ENCODE peak calls at places on chromosomes 7 and 10, in ten cellular contexts. One of them, this sample, is unnamed.

GRCh38 chr7:157793973-157794763 is 457.4 kb downstream of the DNAJB6 start:
- DNase-seq in activated CD4-positive, alpha-beta T cell treated with anti-CD3 and anti-CD28 coated beads, Interleukin-2, amount 10 ng/mL, durations not matched to agents 24 days and 14 days: no peak
- DNase-seq in mucosa of descending colon: no peak
- DNase-seq in fibroblast of pulmonary artery: no peak
- DNase-seq in stimulated activated CD8-positive, alpha-beta memory T cell treated with anti-CD3 and anti-CD28 coated beads, Interleukin-12 subunit alpha, Interleukin-12 subunit beta, amount 100 ng/mL, for 4 hours: no peak
- DNase-seq in fibroblast of the aortic adventitia: no peak
- DNase-seq in adipocyte: no peak
- DNase-seq in activated CD8-positive, alpha-beta memory T cell treated with anti-CD3 and anti-CD28 coated beads for 24 hours: no peak
- DNase-seq in NCI-H2029: no peak
- DNase-seq in BE2C: no peak
- DNase-seq in this sample: no peak

GRCh38 chr10:18312385-18313145 is 172.3 kb downstream of the CACNB2 start:
- DNase-seq in BE2C: no peak
- DNase-seq in activated CD8-positive, alpha-beta memory T cell treated with anti-CD3 and anti-CD28 coated beads for 24 hours: no peak
- DNase-seq in fibroblast of the aortic adventitia: peak
- DNase-seq in mucosa of descending colon: no peak
- DNase-seq in stimulated activated CD8-positive, alpha-beta memory T cell treated with anti-CD3 and anti-CD28 coated beads, Interleukin-12 subunit alpha, Interleukin-12 subunit beta, amount 100 ng/mL, for 4 hours: no peak
- DNase-seq in adipocyte: peak
- DNase-seq in activated CD4-positive, alpha-beta T cell treated with anti-CD3 and anti-CD28 coated beads, Interleukin-2, amount 10 ng/mL, durations not matched to agents 24 days and 14 days: no peak
- DNase-seq in fibroblast of pulmonary artery: peak
- DNase-seq in NCI-H2029: no peak
- DNase-seq in this sample: peak

GRCh38 chr10:101027281-101027680 is 3.6 kb downstream of the PDZD7 start:
- DNase-seq in fibroblast of pulmonary artery: no peak
- DNase-seq in BE2C: no peak
- DNase-seq in activated CD4-positive, alpha-beta T cell treated with anti-CD3 and anti-CD28 coated beads, Interleukin-2, amount 10 ng/mL, durations not matched to agents 24 days and 14 days: no peak
- DNase-seq in mucosa of descending colon: no peak
- DNase-seq in fibroblast of the aortic adventitia: no peak
- DNase-seq in adipocyte: no peak
- DNase-seq in NCI-H2029: no peak
- DNase-seq in activated CD8-positive, alpha-beta memory T cell treated with anti-CD3 and anti-CD28 coated beads for 24 hours: no peak
- DNase-seq in stimulated activated CD8-positive, alpha-beta memory T cell treated with anti-CD3 and anti-CD28 coated beads, Interleukin-12 subunit alpha, Interleukin-12 subunit beta, amount 100 ng/mL, for 4 hours: no peak
- DNase-seq in this sample: no peak

GRCh38 chr10:43955978-43956377 is 307.3 kb upstream of the ZNF32 start:
- DNase-seq in adipocyte: no peak
- DNase-seq in fibroblast of pulmonary artery: no peak
- DNase-seq in activated CD8-positive, alpha-beta memory T cell treated with anti-CD3 and anti-CD28 coated beads for 24 hours: no peak
- DNase-seq in activated CD4-positive, alpha-beta T cell treated with anti-CD3 and anti-CD28 coated beads, Interleukin-2, amount 10 ng/mL, durations not matched to agents 24 days and 14 days: peak
- DNase-seq in stimulated activated CD8-positive, alpha-beta memory T cell treated with anti-CD3 and anti-CD28 coated beads, Interleukin-12 subunit alpha, Interleukin-12 subunit beta, amount 100 ng/mL, for 4 hours: no peak
- DNase-seq in fibroblast of the aortic adventitia: no peak
- DNase-seq in BE2C: no peak
- DNase-seq in NCI-H2029: no peak
- DNase-seq in mucosa of descending colon: no peak
- DNase-seq in this sample: no peak

GRCh38 chr10:75511011-75511410 is 79.6 kb downstream of the LRMDA start:
- DNase-seq in stimulated activated CD8-positive, alpha-beta memory T cell treated with anti-CD3 and anti-CD28 coated beads, Interleukin-12 subunit alpha, Interleukin-12 subunit beta, amount 100 ng/mL, for 4 hours: no peak
- DNase-seq in activated CD4-positive, alpha-beta T cell treated with anti-CD3 and anti-CD28 coated beads, Interleukin-2, amount 10 ng/mL, durations not matched to agents 24 days and 14 days: no peak
- DNase-seq in adipocyte: no peak
- DNase-seq in mucosa of descending colon: no peak
- DNase-seq in fibroblast of pulmonary artery: no peak
- DNase-seq in fibroblast of the aortic adventitia: no peak
- DNase-seq in BE2C: no peak
- DNase-seq in activated CD8-positive, alpha-beta memory T cell treated with anti-CD3 and anti-CD28 coated beads for 24 hours: no peak
- DNase-seq in NCI-H2029: no peak
- DNase-seq in this sample: no peak

GRCh38 chr7:97731736-97732370 is at the start of gene TAC1:
- DNase-seq in mucosa of descending colon: no peak
- DNase-seq in BE2C: no peak
- DNase-seq in fibroblast of the aortic adventitia: peak
- DNase-seq in NCI-H2029: no peak
- DNase-seq in fibroblast of pulmonary artery: peak
- DNase-seq in activated CD4-positive, alpha-beta T cell treated with anti-CD3 and anti-CD28 coated beads, Interleukin-2, amount 10 ng/mL, durations not matched to agents 24 days and 14 days: no peak
- DNase-seq in adipocyte: peak
- DNase-seq in stimulated activated CD8-positive, alpha-beta memory T cell treated with anti-CD3 and anti-CD28 coated beads, Interleukin-12 subunit alpha, Interleukin-12 subunit beta, amount 100 ng/mL, for 4 hours: no peak
- DNase-seq in activated CD8-positive, alpha-beta memory T cell treated with anti-CD3 and anti-CD28 coated beads for 24 hours: no peak
- DNase-seq in this sample: no peak

GRCh38 chr7:106466867-106467266 is 182.1 kb upstream of the NAMPT start:
- DNase-seq in adipocyte: no peak
- DNase-seq in fibroblast of the aortic adventitia: no peak
- DNase-seq in NCI-H2029: no peak
- DNase-seq in fibroblast of pulmonary artery: no peak
- DNase-seq in BE2C: no peak
- DNase-seq in mucosa of descending colon: no peak
- DNase-seq in stimulated activated CD8-positive, alpha-beta memory T cell treated with anti-CD3 and anti-CD28 coated beads, Interleukin-12 subunit alpha, Interleukin-12 subunit beta, amount 100 ng/mL, for 4 hours: no peak
- DNase-seq in activated CD4-positive, alpha-beta T cell treated with anti-CD3 and anti-CD28 coated beads, Interleukin-2, amount 10 ng/mL, durations not matched to agents 24 days and 14 days: peak
- DNase-seq in activated CD8-positive, alpha-beta memory T cell treated with anti-CD3 and anti-CD28 coated beads for 24 hours: no peak
- DNase-seq in this sample: no peak

GRCh38 chr10:30974355-30974754 is 57.3 kb downstream of the ZNF438 start:
- DNase-seq in activated CD8-positive, alpha-beta memory T cell treated with anti-CD3 and anti-CD28 coated beads for 24 hours: no peak
- DNase-seq in BE2C: no peak
- DNase-seq in activated CD4-positive, alpha-beta T cell treated with anti-CD3 and anti-CD28 coated beads, Interleukin-2, amount 10 ng/mL, durations not matched to agents 24 days and 14 days: no peak
- DNase-seq in fibroblast of the aortic adventitia: no peak
- DNase-seq in adipocyte: peak
- DNase-seq in mucosa of descending colon: no peak
- DNase-seq in fibroblast of pulmonary artery: no peak
- DNase-seq in stimulated activated CD8-positive, alpha-beta memory T cell treated with anti-CD3 and anti-CD28 coated beads, Interleukin-12 subunit alpha, Interleukin-12 subunit beta, amount 100 ng/mL, for 4 hours: no peak
- DNase-seq in NCI-H2029: no peak
- DNase-seq in this sample: no peak

GRCh38 chr7:805261-805660 is 27.0 kb upstream of the SUN1 start:
- DNase-seq in activated CD4-positive, alpha-beta T cell treated with anti-CD3 and anti-CD28 coated beads, Interleukin-2, amount 10 ng/mL, durations not matched to agents 24 days and 14 days: no peak
- DNase-seq in adipocyte: no peak
- DNase-seq in mucosa of descending colon: peak
- DNase-seq in fibroblast of the aortic adventitia: no peak
- DNase-seq in NCI-H2029: no peak
- DNase-seq in fibroblast of pulmonary artery: no peak
- DNase-seq in BE2C: no peak
- DNase-seq in activated CD8-positive, alpha-beta memory T cell treated with anti-CD3 and anti-CD28 coated beads for 24 hours: no peak
- DNase-seq in stimulated activated CD8-positive, alpha-beta memory T cell treated with anti-CD3 and anti-CD28 coated beads, Interleukin-12 subunit alpha, Interleukin-12 subunit beta, amount 100 ng/mL, for 4 hours: no peak
- DNase-seq in this sample: no peak